ENCODE peak calls at places on chromosomes 12 and 14, in four cellular contexts. T is K562, J is spleen, U is endothelial cell of umbilical vein. M is an unnamed sample.

GRCh38 chr14:99604766-99605298 is 825 bp upstream of the CCDC85C start:
- DNase-seq in U (peak; percentile 52), T (peak; percentile 39), J (peak; percentile 91), M (peak; percentile 80)

GRCh38 chr12:100871335-100871734 is 76.8 kb downstream of the ANO4 start:
- DNase-seq in T (no peak), U (no peak), J (no peak), M (no peak)

GRCh38 chr12:31887109-31887811 is 72.0 kb upstream of the RESF1 start:
- DNase-seq in T (no peak), J (no peak), U (no peak), M (no peak)

GRCh38 chr12:30485230-30485890 is 210.3 kb downstream of the IPO8 start:
- DNase-seq in J (no peak), U (no peak), T (no peak), M (no peak)

GRCh38 chr12:54701940-54702592 is 53.9 kb upstream of the DCD start:
- DNase-seq in T (peak; percentile 26), J (no peak), U (peak; percentile 28), M (no peak)

GRCh38 chr12:83042441-83043215 is 355.9 kb downstream of the TMTC2 start:
- DNase-seq in J (no peak), U (no peak), T (no peak), M (no peak)

GRCh38 chr12:65533177-65533883 is 254.8 kb downstream of the MSRB3 start:
- DNase-seq in U (peak; percentile 85), J (no peak), T (no peak), M (no peak)

GRCh38 chr12:123966596-123966995 is 6.0 kb downstream of the CCDC92 start:
- DNase-seq in U (no peak), T (no peak), J (no peak), M (no peak)

GRCh38 chr14:85556263-85556662 is 26.3 kb downstream of the FLRT2 start:
- DNase-seq in T (no peak), J (no peak), U (no peak), M (no peak)

GRCh38 chr14:48563465-48563864 is 888.1 kb upstream of the MDGA2 start:
- DNase-seq in T (no peak), U (no peak), J (no peak), M (no peak)

GRCh38 chr12:56591111-56591510 is 39.0 kb downstream of the BAZ2A start:
- DNase-seq in T (no peak), U (no peak), J (no peak), M (no peak)

GRCh38 chr12:21613931-21614330 is 9.3 kb upstream of the GYS2 start:
- DNase-seq in U (no peak), T (peak; percentile 21), J (no peak), M (no peak)

GRCh38 chr12:7387289-7387688 is 56.7 kb downstream of the CD163L1 start:
- DNase-seq in J (no peak), U (no peak), T (no peak), M (no peak)

GRCh38 chr14:77498120-77498979 is at the start of gene ISM2:
- DNase-seq in J (peak; percentile 85), U (peak; percentile 12), T (peak; percentile 80), M (peak; percentile 65)

GRCh38 chr14:64137657-64138290 is 156.4 kb downstream of the ESR2 start:
- DNase-seq in T (no peak), J (no peak), U (peak; percentile 20), M (no peak)

GRCh38 chr14:72128629-72129028 is 196.4 kb downstream of the RGS6 start:
- DNase-seq in U (no peak), J (no peak), T (no peak), M (no peak)

GRCh38 chr12:131466306-131466705 is 244.6 kb upstream of the SFSWAP start:
- DNase-seq in U (no peak), J (peak; percentile 51), T (no peak), M (no peak)

GRCh38 chr14:55138091-55138490 is 9.0 kb downstream of the LGALS3 start:
- DNase-seq in J (no peak), U (no peak), T (no peak), M (no peak)

GRCh38 chr12:18139989-18140596 is 50.1 kb upstream of the RERGL start:
- DNase-seq in J (no peak), T (peak; percentile 4), U (peak; percentile 20), M (no peak)

GRCh38 chr14:100239200-100239839 is 376 bp downstream of the YY1 start:
- DNase-seq in J (peak; percentile 92), U (peak; percentile 36), T (peak; percentile 14), M (peak; percentile 73)

GRCh38 chr12:87848248-87848868 is 180.8 kb downstream of the C12orf50 start:
- DNase-seq in U (peak; percentile 73), J (no peak), T (peak; percentile 20), M (no peak)

GRCh38 chr14:63204407-63205280 is at the start of gene RHOJ:
- DNase-seq in T (no peak), U (no peak), J (peak; percentile 66), M (no peak)

DNA sequence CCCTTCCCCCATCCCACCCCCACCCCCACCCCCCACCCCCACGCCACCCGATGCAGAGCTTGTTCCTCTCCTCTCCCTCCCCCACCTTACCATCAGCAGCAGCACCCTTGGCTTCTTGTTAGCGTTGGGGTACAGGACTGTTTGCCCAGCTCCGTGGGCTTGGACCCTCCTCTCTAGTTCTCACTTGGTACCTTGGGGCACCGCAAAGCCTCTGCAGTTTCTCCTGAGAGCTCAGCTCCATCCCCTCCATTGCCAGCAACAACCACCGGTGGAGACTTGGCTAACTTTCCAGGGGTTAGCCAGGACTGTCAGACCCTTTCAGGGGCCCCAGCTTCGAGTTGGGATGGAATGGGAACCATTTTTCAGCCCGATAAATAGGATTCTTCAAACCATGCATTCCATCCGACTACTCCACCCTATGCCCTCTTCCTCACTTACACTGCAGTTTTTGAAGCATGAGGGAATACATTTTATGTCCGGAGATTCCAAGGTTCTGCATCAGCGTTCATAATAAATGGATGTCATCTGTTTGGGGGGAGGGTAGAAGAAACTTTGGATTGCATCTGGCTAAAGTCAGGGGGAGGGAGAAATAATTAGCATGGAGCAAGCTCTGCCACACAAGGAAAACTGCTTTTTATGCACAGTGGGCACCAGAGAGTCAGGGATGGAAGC is 1.1 kb downstream of the SCN8A start:
- DNase-seq in U (no peak), J (no peak), T (no peak), M (no peak)
- H3K4me3 ChIP-seq in U (no peak overlapping the region), J (no peak overlapping the region), T (no peak overlapping the region), M (no peak overlapping the region)

DNA sequence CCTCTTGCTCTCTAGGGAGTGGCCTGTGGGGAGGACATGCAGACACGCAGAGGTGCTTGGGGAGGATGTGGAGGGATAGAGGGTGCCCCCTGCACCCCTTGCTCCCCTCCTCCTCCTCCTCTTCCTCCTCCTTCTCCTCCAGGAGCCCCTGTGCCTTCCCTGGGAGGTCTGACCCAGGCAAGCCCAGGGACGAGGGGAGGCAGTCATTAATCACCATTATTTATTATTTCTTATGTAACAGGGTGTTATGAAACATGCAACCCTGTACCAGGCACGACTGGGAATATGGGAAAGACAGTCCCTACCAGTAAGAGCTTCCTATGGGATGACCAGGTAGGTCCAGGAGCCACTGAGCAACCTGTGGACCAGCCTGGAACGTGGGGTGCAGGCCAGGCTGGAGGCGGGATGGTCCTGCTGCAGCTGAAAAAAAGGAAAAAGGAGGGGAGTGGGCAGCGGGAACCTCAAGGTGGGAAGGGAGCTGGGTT is 22.5 kb upstream of the PGF start:
- DNase-seq in T (no peak), U (no peak), J (no peak), M (no peak)
- H3K4me1 ChIP-seq in T (no peaks in the 10 kb centered on the region), U (peaks cover 53% of the 10 kb centered on the region), J (no peaks in the 10 kb centered on the region), M (peaks cover 15% of the 10 kb centered on the region)

GRCh38 chr12:110741371-110741770 is 1.3 kb downstream of the PPP1CC start:
- DNase-seq in T (no peak), U (peak; percentile 47), J (no peak), M (no peak)

GRCh38 chr12:110741795-110742717 is 635 bp downstream of the PPP1CC start:
- DNase-seq in T (no peak), U (no peak), J (no peak), M (no peak)

GRCh38 chr12:110739894-110740293 is 2.8 kb downstream of the PPP1CC start:
- DNase-seq in T (no peak), U (no peak), J (no peak), M (no peak)

GRCh38 chr12:110737532-110737931 is 5.2 kb downstream of the PPP1CC start:
- DNase-seq in U (no peak), T (no peak), J (no peak), M (no peak)

GRCh38 chr12:110739488-110739887 is 3.2 kb downstream of the PPP1CC start:
- DNase-seq in U (no peak), T (no peak), J (no peak), M (no peak)
- H3K27ac ChIP-seq in U (no peak overlapping the region), T (no peak overlapping the region), J (peak overlapping the region; percentile 11), M (no peak overlapping the region)

GRCh38 chr14:90759370-90760054 is 56.7 kb downstream of the TTC7B start:
- DNase-seq in T (no peak), J (no peak), U (no peak), M (no peak)
- H3K4me3 ChIP-seq in T (no peak overlapping the region), J (no peak overlapping the region), U (no peak overlapping the region), M (no peak overlapping the region)

DNA sequence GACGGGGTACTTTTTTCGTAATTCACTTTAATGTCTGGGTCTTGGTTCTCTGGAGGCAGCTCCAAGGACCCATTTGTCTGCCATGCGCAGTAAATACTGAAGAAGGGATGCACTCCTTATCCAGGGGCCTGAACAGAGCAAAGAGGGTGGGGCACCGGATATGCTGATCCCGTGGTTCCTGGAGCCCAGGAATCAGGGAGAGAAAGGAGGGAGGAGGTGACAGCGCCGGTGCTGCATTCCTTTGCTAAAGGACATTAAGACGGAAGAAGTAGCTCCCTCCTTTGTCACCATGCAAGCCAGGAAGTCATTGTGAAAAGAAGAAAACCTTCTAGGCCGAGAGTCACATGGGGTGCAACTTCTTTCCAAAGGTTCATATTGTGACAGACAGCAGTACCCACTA is 1057.7 kb downstream of the VRK1 start:
- DNase-seq in U (no peak), T (no peak), J (no peak), M (no peak)
- H3K4me1 ChIP-seq in U (no peaks in the 10 kb centered on the region), T (no peaks in the 10 kb centered on the region), J (no peaks in the 10 kb centered on the region), M (no peaks in the 10 kb centered on the region)

GRCh38 chr14:24837280-24838046 is 203.5 kb upstream of the GZMB start:
- DNase-seq in T (no peak), U (no peak), J (no peak), M (no peak)

GRCh38 chr14:24840204-24840893 is 206.4 kb upstream of the GZMB start:
- DNase-seq in U (no peak), T (no peak), J (no peak), M (no peak)

GRCh38 chr14:24838945-24839616 is 205.1 kb upstream of the GZMB start:
- DNase-seq in T (no peak), U (no peak), J (no peak), M (no peak)

GRCh38 chr14:24843494-24843893 is 206.5 kb downstream of the STXBP6 start:
- DNase-seq in J (no peak), T (no peak), U (no peak), M (no peak)

DNA sequence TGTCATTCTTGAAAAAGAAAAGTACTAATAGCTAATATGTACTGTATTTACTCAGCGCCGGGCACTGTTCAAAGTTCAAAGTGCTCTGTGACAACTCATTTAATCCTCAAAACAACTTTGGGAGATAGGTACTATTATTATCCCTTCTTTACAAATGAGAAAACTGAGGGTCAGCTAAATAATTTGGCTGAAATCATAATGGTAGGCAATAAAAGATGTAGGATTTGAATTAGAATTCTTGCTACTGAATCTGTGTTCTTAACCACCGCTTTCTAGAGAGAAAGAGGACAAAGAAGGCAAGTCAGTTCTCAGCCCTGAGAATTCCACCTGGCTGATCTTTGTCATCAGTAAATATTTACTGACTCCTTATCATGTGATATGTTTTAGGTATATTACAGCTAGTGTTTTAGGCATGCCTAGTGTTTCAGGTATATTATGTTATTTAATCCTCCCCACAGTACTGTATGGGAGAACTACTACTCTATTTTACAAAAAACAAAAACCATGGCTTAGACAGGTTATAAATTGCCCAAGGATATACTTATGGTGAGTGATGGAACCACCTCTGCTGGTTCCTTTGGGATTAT is 205.7 kb upstream of the GZMB start:
- DNase-seq in U (no peak), T (no peak), J (no peak), M (no peak)
- H3K27ac ChIP-seq in U (no peak overlapping the region), T (no peak overlapping the region), J (no peak overlapping the region), M (no peak overlapping the region)

M was measured in upper lobe of right lung.